ENCODE peak calls at places on chromosome 18, in eight cellular contexts. One of them, this sample, is unnamed.

GRCh38 chr18:5144629-5145028 is 52.4 kb downstream of the AKAIN1 start:
- DNase-seq in AG20443: no peak
- DNase-seq in stimulated activated CD8-positive, alpha-beta memory T cell treated with anti-CD3 and anti-CD28 coated beads, Interleukin-15, amount 100 ng/mL, for 24 hours: no peak
- DNase-seq in activated T-cell treated with anti-CD3 and anti-CD28 coated beads for 4 hours: no peak
- DNase-seq in pons: no peak
- DNase-seq in GM19239: no peak
- DNase-seq in HFF-Myc: no peak
- DNase-seq in NCI-H345: no peak
- DNase-seq in this sample: no peak

GRCh38 chr18:32868424-32868823 is 95.6 kb upstream of the KLHL14 start:
- DNase-seq in GM19239: no peak
- DNase-seq in HFF-Myc: no peak
- DNase-seq in pons: no peak
- DNase-seq in stimulated activated CD8-positive, alpha-beta memory T cell treated with anti-CD3 and anti-CD28 coated beads, Interleukin-15, amount 100 ng/mL, for 24 hours: no peak
- DNase-seq in AG20443: no peak
- DNase-seq in activated T-cell treated with anti-CD3 and anti-CD28 coated beads for 4 hours: no peak
- DNase-seq in NCI-H345: no peak
- DNase-seq in this sample: no peak

GRCh38 chr18:80157708-80158343 is 48.8 kb downstream of the ADNP2 start:
- DNase-seq in GM19239: no peak
- DNase-seq in NCI-H345: peak
- DNase-seq in stimulated activated CD8-positive, alpha-beta memory T cell treated with anti-CD3 and anti-CD28 coated beads, Interleukin-15, amount 100 ng/mL, for 24 hours: peak
- DNase-seq in activated T-cell treated with anti-CD3 and anti-CD28 coated beads for 4 hours: peak
- DNase-seq in HFF-Myc: no peak
- DNase-seq in AG20443: peak
- DNase-seq in pons: peak
- DNase-seq in this sample: no peak

GRCh38 chr18:42510540-42510939 is 555.5 kb downstream of the PIK3C3 start:
- DNase-seq in GM19239: no peak
- DNase-seq in activated T-cell treated with anti-CD3 and anti-CD28 coated beads for 4 hours: no peak
- DNase-seq in stimulated activated CD8-positive, alpha-beta memory T cell treated with anti-CD3 and anti-CD28 coated beads, Interleukin-15, amount 100 ng/mL, for 24 hours: no peak
- DNase-seq in pons: no peak
- DNase-seq in NCI-H345: no peak
- DNase-seq in HFF-Myc: no peak
- DNase-seq in AG20443: no peak
- DNase-seq in this sample: no peak

GRCh38 chr18:35890323-35890722 is 82.2 kb upstream of the RMP24 start:
- DNase-seq in AG20443: no peak
- DNase-seq in GM19239: no peak
- DNase-seq in stimulated activated CD8-positive, alpha-beta memory T cell treated with anti-CD3 and anti-CD28 coated beads, Interleukin-15, amount 100 ng/mL, for 24 hours: no peak
- DNase-seq in NCI-H345: no peak
- DNase-seq in pons: no peak
- DNase-seq in activated T-cell treated with anti-CD3 and anti-CD28 coated beads for 4 hours: no peak
- DNase-seq in HFF-Myc: no peak
- DNase-seq in this sample: no peak

GRCh38 chr18:54737986-54738385 is 90.3 kb upstream of the RAB27B start:
- DNase-seq in HFF-Myc: no peak
- DNase-seq in activated T-cell treated with anti-CD3 and anti-CD28 coated beads for 4 hours: no peak
- DNase-seq in pons: no peak
- DNase-seq in stimulated activated CD8-positive, alpha-beta memory T cell treated with anti-CD3 and anti-CD28 coated beads, Interleukin-15, amount 100 ng/mL, for 24 hours: no peak
- DNase-seq in AG20443: no peak
- DNase-seq in NCI-H345: no peak
- DNase-seq in GM19239: no peak
- DNase-seq in this sample: no peak

GRCh38 chr18:36284671-36285295 is 12.7 kb upstream of the FHOD3 start:
- DNase-seq in pons: peak
- DNase-seq in stimulated activated CD8-positive, alpha-beta memory T cell treated with anti-CD3 and anti-CD28 coated beads, Interleukin-15, amount 100 ng/mL, for 24 hours: no peak
- DNase-seq in AG20443: peak
- DNase-seq in HFF-Myc: peak
- DNase-seq in NCI-H345: peak
- DNase-seq in activated T-cell treated with anti-CD3 and anti-CD28 coated beads for 4 hours: peak
- DNase-seq in GM19239: peak
- DNase-seq in this sample: peak

GRCh38 chr18:61322265-61322873 is 10.9 kb upstream of the CDH20 start:
- DNase-seq in AG20443: peak
- DNase-seq in NCI-H345: no peak
- DNase-seq in GM19239: peak
- DNase-seq in activated T-cell treated with anti-CD3 and anti-CD28 coated beads for 4 hours: no peak
- DNase-seq in stimulated activated CD8-positive, alpha-beta memory T cell treated with anti-CD3 and anti-CD28 coated beads, Interleukin-15, amount 100 ng/mL, for 24 hours: no peak
- DNase-seq in pons: peak
- DNase-seq in HFF-Myc: peak
- DNase-seq in this sample: no peak

GRCh38 chr18:75923169-75923568 is 495.7 kb upstream of the SMIM21 start:
- DNase-seq in activated T-cell treated with anti-CD3 and anti-CD28 coated beads for 4 hours: no peak
- DNase-seq in HFF-Myc: peak
- DNase-seq in AG20443: peak
- DNase-seq in GM19239: no peak
- DNase-seq in stimulated activated CD8-positive, alpha-beta memory T cell treated with anti-CD3 and anti-CD28 coated beads, Interleukin-15, amount 100 ng/mL, for 24 hours: no peak
- DNase-seq in NCI-H345: no peak
- DNase-seq in pons: peak
- DNase-seq in this sample: no peak

GRCh38 chr18:50034029-50034428 is 160.9 kb downstream of the MYO5B start:
- DNase-seq in stimulated activated CD8-positive, alpha-beta memory T cell treated with anti-CD3 and anti-CD28 coated beads, Interleukin-15, amount 100 ng/mL, for 24 hours: no peak
- DNase-seq in HFF-Myc: no peak
- DNase-seq in pons: no peak
- DNase-seq in AG20443: no peak
- DNase-seq in activated T-cell treated with anti-CD3 and anti-CD28 coated beads for 4 hours: no peak
- DNase-seq in NCI-H345: no peak
- DNase-seq in GM19239: no peak
- DNase-seq in this sample: no peak

GRCh38 chr18:42047721-42048120 is 92.7 kb downstream of the PIK3C3 start:
- DNase-seq in AG20443: no peak
- DNase-seq in pons: no peak
- DNase-seq in HFF-Myc: no peak
- DNase-seq in NCI-H345: no peak
- DNase-seq in GM19239: no peak
- DNase-seq in stimulated activated CD8-positive, alpha-beta memory T cell treated with anti-CD3 and anti-CD28 coated beads, Interleukin-15, amount 100 ng/mL, for 24 hours: no peak
- DNase-seq in activated T-cell treated with anti-CD3 and anti-CD28 coated beads for 4 hours: no peak
- DNase-seq in this sample: no peak

GRCh38 chr18:48750485-48751175 is 200.1 kb downstream of the SMAD7 start:
- DNase-seq in stimulated activated CD8-positive, alpha-beta memory T cell treated with anti-CD3 and anti-CD28 coated beads, Interleukin-15, amount 100 ng/mL, for 24 hours: no peak
- DNase-seq in AG20443: peak
- DNase-seq in GM19239: no peak
- DNase-seq in NCI-H345: no peak
- DNase-seq in pons: no peak
- DNase-seq in activated T-cell treated with anti-CD3 and anti-CD28 coated beads for 4 hours: no peak
- DNase-seq in HFF-Myc: no peak
- DNase-seq in this sample: no peak

GRCh38 chr18:37305084-37305483 is 260.5 kb downstream of the CELF4 start:
- DNase-seq in pons: no peak
- DNase-seq in GM19239: no peak
- DNase-seq in HFF-Myc: no peak
- DNase-seq in activated T-cell treated with anti-CD3 and anti-CD28 coated beads for 4 hours: no peak
- DNase-seq in NCI-H345: no peak
- DNase-seq in AG20443: no peak
- DNase-seq in stimulated activated CD8-positive, alpha-beta memory T cell treated with anti-CD3 and anti-CD28 coated beads, Interleukin-15, amount 100 ng/mL, for 24 hours: no peak
- DNase-seq in this sample: no peak

GRCh38 chr18:79523738-79524180 is 128.0 kb downstream of the NFATC1 start:
- DNase-seq in stimulated activated CD8-positive, alpha-beta memory T cell treated with anti-CD3 and anti-CD28 coated beads, Interleukin-15, amount 100 ng/mL, for 24 hours: no peak
- DNase-seq in GM19239: peak
- DNase-seq in HFF-Myc: no peak
- DNase-seq in activated T-cell treated with anti-CD3 and anti-CD28 coated beads for 4 hours: peak
- DNase-seq in AG20443: no peak
- DNase-seq in NCI-H345: no peak
- DNase-seq in pons: peak
- DNase-seq in this sample: no peak

GRCh38 chr18:78393463-78393862 is 586.2 kb upstream of the SALL3 start:
- DNase-seq in pons: no peak
- DNase-seq in activated T-cell treated with anti-CD3 and anti-CD28 coated beads for 4 hours: no peak
- DNase-seq in HFF-Myc: no peak
- DNase-seq in GM19239: no peak
- DNase-seq in AG20443: no peak
- DNase-seq in stimulated activated CD8-positive, alpha-beta memory T cell treated with anti-CD3 and anti-CD28 coated beads, Interleukin-15, amount 100 ng/mL, for 24 hours: no peak
- DNase-seq in NCI-H345: no peak
- DNase-seq in this sample: no peak

GRCh38 chr18:48676756-48677368 is 138.0 kb downstream of the CTIF start:
- DNase-seq in HFF-Myc: no peak
- DNase-seq in activated T-cell treated with anti-CD3 and anti-CD28 coated beads for 4 hours: peak
- DNase-seq in AG20443: peak
- DNase-seq in NCI-H345: no peak
- DNase-seq in stimulated activated CD8-positive, alpha-beta memory T cell treated with anti-CD3 and anti-CD28 coated beads, Interleukin-15, amount 100 ng/mL, for 24 hours: peak
- DNase-seq in pons: peak
- DNase-seq in GM19239: peak
- DNase-seq in this sample: no peak

GRCh38 chr18:55457028-55457427 is 131.0 kb downstream of the TCF4 start:
- DNase-seq in pons: no peak
- DNase-seq in NCI-H345: no peak
- DNase-seq in HFF-Myc: no peak
- DNase-seq in stimulated activated CD8-positive, alpha-beta memory T cell treated with anti-CD3 and anti-CD28 coated beads, Interleukin-15, amount 100 ng/mL, for 24 hours: no peak
- DNase-seq in GM19239: no peak
- DNase-seq in AG20443: no peak
- DNase-seq in activated T-cell treated with anti-CD3 and anti-CD28 coated beads for 4 hours: no peak
- DNase-seq in this sample: no peak

GRCh38 chr18:13173573-13173972 is 45.0 kb upstream of the LDLRAD4 start:
- DNase-seq in activated T-cell treated with anti-CD3 and anti-CD28 coated beads for 4 hours: no peak
- DNase-seq in pons: no peak
- DNase-seq in NCI-H345: no peak
- DNase-seq in AG20443: no peak
- DNase-seq in HFF-Myc: no peak
- DNase-seq in stimulated activated CD8-positive, alpha-beta memory T cell treated with anti-CD3 and anti-CD28 coated beads, Interleukin-15, amount 100 ng/mL, for 24 hours: no peak
- DNase-seq in GM19239: no peak
- DNase-seq in this sample: no peak

GRCh38 chr18:25233582-25234362 is 118.2 kb downstream of the ZNF521 start:
- DNase-seq in activated T-cell treated with anti-CD3 and anti-CD28 coated beads for 4 hours: no peak
- DNase-seq in AG20443: peak
- DNase-seq in stimulated activated CD8-positive, alpha-beta memory T cell treated with anti-CD3 and anti-CD28 coated beads, Interleukin-15, amount 100 ng/mL, for 24 hours: no peak
- DNase-seq in pons: no peak
- DNase-seq in GM19239: no peak
- DNase-seq in NCI-H345: no peak
- DNase-seq in HFF-Myc: no peak
- DNase-seq in this sample: peak

GRCh38 chr18:63585988-63586387 is 1.2 kb upstream of the SERPINB13 start:
- DNase-seq in activated T-cell treated with anti-CD3 and anti-CD28 coated beads for 4 hours: no peak
- DNase-seq in pons: no peak
- DNase-seq in stimulated activated CD8-positive, alpha-beta memory T cell treated with anti-CD3 and anti-CD28 coated beads, Interleukin-15, amount 100 ng/mL, for 24 hours: no peak
- DNase-seq in AG20443: no peak
- DNase-seq in HFF-Myc: no peak
- DNase-seq in GM19239: no peak
- DNase-seq in NCI-H345: no peak
- DNase-seq in this sample: no peak

GRCh38 chr18:9413586-9413985 is 61.7 kb upstream of the RALBP1 start:
- DNase-seq in stimulated activated CD8-positive, alpha-beta memory T cell treated with anti-CD3 and anti-CD28 coated beads, Interleukin-15, amount 100 ng/mL, for 24 hours: no peak
- DNase-seq in HFF-Myc: peak
- DNase-seq in GM19239: no peak
- DNase-seq in activated T-cell treated with anti-CD3 and anti-CD28 coated beads for 4 hours: no peak
- DNase-seq in NCI-H345: no peak
- DNase-seq in pons: no peak
- DNase-seq in AG20443: peak
- DNase-seq in this sample: no peak

GRCh38 chr18:50284226-50284885 is 3.0 kb upstream of the MBD1 start:
- DNase-seq in pons: no peak
- DNase-seq in HFF-Myc: no peak
- DNase-seq in NCI-H345: no peak
- DNase-seq in AG20443: no peak
- DNase-seq in stimulated activated CD8-positive, alpha-beta memory T cell treated with anti-CD3 and anti-CD28 coated beads, Interleukin-15, amount 100 ng/mL, for 24 hours: no peak
- DNase-seq in activated T-cell treated with anti-CD3 and anti-CD28 coated beads for 4 hours: no peak
- DNase-seq in GM19239: no peak
- DNase-seq in this sample: no peak

GRCh38 chr18:43661570-43661969 is 384.3 kb upstream of the SYT4 start:
- DNase-seq in stimulated activated CD8-positive, alpha-beta memory T cell treated with anti-CD3 and anti-CD28 coated beads, Interleukin-15, amount 100 ng/mL, for 24 hours: no peak
- DNase-seq in AG20443: no peak
- DNase-seq in pons: no peak
- DNase-seq in GM19239: no peak
- DNase-seq in activated T-cell treated with anti-CD3 and anti-CD28 coated beads for 4 hours: no peak
- DNase-seq in HFF-Myc: peak
- DNase-seq in NCI-H345: peak
- DNase-seq in this sample: no peak

GRCh38 chr18:32919799-32920198 is 147.0 kb upstream of the KLHL14 start:
- DNase-seq in HFF-Myc: no peak
- DNase-seq in pons: peak
- DNase-seq in activated T-cell treated with anti-CD3 and anti-CD28 coated beads for 4 hours: no peak
- DNase-seq in NCI-H345: peak
- DNase-seq in GM19239: peak
- DNase-seq in stimulated activated CD8-positive, alpha-beta memory T cell treated with anti-CD3 and anti-CD28 coated beads, Interleukin-15, amount 100 ng/mL, for 24 hours: no peak
- DNase-seq in AG20443: no peak
- DNase-seq in this sample: no peak

GRCh38 chr18:55381277-55381676 is 206.7 kb downstream of the TCF4 start:
- DNase-seq in activated T-cell treated with anti-CD3 and anti-CD28 coated beads for 4 hours: no peak
- DNase-seq in AG20443: peak
- DNase-seq in stimulated activated CD8-positive, alpha-beta memory T cell treated with anti-CD3 and anti-CD28 coated beads, Interleukin-15, amount 100 ng/mL, for 24 hours: no peak
- DNase-seq in GM19239: no peak
- DNase-seq in NCI-H345: no peak
- DNase-seq in HFF-Myc: peak
- DNase-seq in pons: no peak
- DNase-seq in this sample: no peak

GRCh38 chr18:29653816-29654215 is 1388.7 kb downstream of the DSC3 start:
- DNase-seq in GM19239: no peak
- DNase-seq in AG20443: no peak
- DNase-seq in activated T-cell treated with anti-CD3 and anti-CD28 coated beads for 4 hours: no peak
- DNase-seq in stimulated activated CD8-positive, alpha-beta memory T cell treated with anti-CD3 and anti-CD28 coated beads, Interleukin-15, amount 100 ng/mL, for 24 hours: no peak
- DNase-seq in HFF-Myc: no peak
- DNase-seq in pons: no peak
- DNase-seq in NCI-H345: no peak
- DNase-seq in this sample: no peak

GRCh38 chr18:13217466-13217961 is 1.0 kb upstream of the LDLRAD4 start:
- DNase-seq in HFF-Myc: no peak
- DNase-seq in NCI-H345: peak
- DNase-seq in pons: peak
- DNase-seq in AG20443: peak
- DNase-seq in activated T-cell treated with anti-CD3 and anti-CD28 coated beads for 4 hours: peak
- DNase-seq in GM19239: peak
- DNase-seq in stimulated activated CD8-positive, alpha-beta memory T cell treated with anti-CD3 and anti-CD28 coated beads, Interleukin-15, amount 100 ng/mL, for 24 hours: no peak
- DNase-seq in this sample: no peak

GRCh38 chr18:79522451-79523220 is 126.9 kb downstream of the NFATC1 start:
- DNase-seq in GM19239: peak
- DNase-seq in HFF-Myc: no peak
- DNase-seq in stimulated activated CD8-positive, alpha-beta memory T cell treated with anti-CD3 and anti-CD28 coated beads, Interleukin-15, amount 100 ng/mL, for 24 hours: no peak
- DNase-seq in AG20443: no peak
- DNase-seq in pons: no peak
- DNase-seq in NCI-H345: no peak
- DNase-seq in activated T-cell treated with anti-CD3 and anti-CD28 coated beads for 4 hours: peak
- DNase-seq in this sample: no peak

GRCh38 chr18:55302337-55302833 is 285.6 kb downstream of the TCF4 start:
- DNase-seq in NCI-H345: no peak
- DNase-seq in activated T-cell treated with anti-CD3 and anti-CD28 coated beads for 4 hours: no peak
- DNase-seq in HFF-Myc: peak
- DNase-seq in GM19239: no peak
- DNase-seq in AG20443: peak
- DNase-seq in stimulated activated CD8-positive, alpha-beta memory T cell treated with anti-CD3 and anti-CD28 coated beads, Interleukin-15, amount 100 ng/mL, for 24 hours: no peak
- DNase-seq in pons: no peak
- DNase-seq in this sample: no peak

GRCh38 chr18:57497372-57498294 is 62.5 kb downstream of the ONECUT2 start:
- DNase-seq in NCI-H345: no peak
- DNase-seq in GM19239: no peak
- DNase-seq in stimulated activated CD8-positive, alpha-beta memory T cell treated with anti-CD3 and anti-CD28 coated beads, Interleukin-15, amount 100 ng/mL, for 24 hours: no peak
- DNase-seq in activated T-cell treated with anti-CD3 and anti-CD28 coated beads for 4 hours: no peak
- DNase-seq in pons: no peak
- DNase-seq in AG20443: no peak
- DNase-seq in HFF-Myc: no peak
- DNase-seq in this sample: no peak

GRCh38 chr18:67010916-67011315 is 407.0 kb upstream of the CDH19 start:
- DNase-seq in HFF-Myc: no peak
- DNase-seq in GM19239: no peak
- DNase-seq in NCI-H345: no peak
- DNase-seq in pons: no peak
- DNase-seq in stimulated activated CD8-positive, alpha-beta memory T cell treated with anti-CD3 and anti-CD28 coated beads, Interleukin-15, amount 100 ng/mL, for 24 hours: no peak
- DNase-seq in AG20443: no peak
- DNase-seq in activated T-cell treated with anti-CD3 and anti-CD28 coated beads for 4 hours: no peak
- DNase-seq in this sample: peak

GRCh38 chr18:57561728-57562423 is 24.6 kb downstream of the FECH start:
- DNase-seq in activated T-cell treated with anti-CD3 and anti-CD28 coated beads for 4 hours: no peak
- DNase-seq in AG20443: peak
- DNase-seq in NCI-H345: peak
- DNase-seq in HFF-Myc: peak
- DNase-seq in stimulated activated CD8-positive, alpha-beta memory T cell treated with anti-CD3 and anti-CD28 coated beads, Interleukin-15, amount 100 ng/mL, for 24 hours: no peak
- DNase-seq in pons: peak
- DNase-seq in GM19239: peak
- DNase-seq in this sample: no peak